ENCODE peak calls at places on chromosomes 13 and 19, in five cellular contexts. Z is stimulated activated CD4-positive, alpha-beta T cell treated with anti-CD3 and anti-CD28 coated beads, Interleukin-1b, Interleukin-23, amount 100 ng/mL, for 1 hour; X is activated T-cell treated with anti-CD3 and anti-CD28 coated beads for 1 hour; W is AG08396; Y is MG63. D is an unnamed sample.

GRCh38 chr19:46602392-46603194 is 1.5 kb downstream of the CALM3 start:
- DNase-seq in Z (no peak), X (no peak), W (peak), Y (no peak), D (no peak)

GRCh38 chr13:34464011-34464410 is 478.1 kb upstream of the NBEA start:
- DNase-seq in Z (no peak), X (no peak), W (no peak), Y (no peak), D (no peak)

GRCh38 chr19:18044825-18045304 is 36.9 kb downstream of the ARRDC2 start:
- DNase-seq in Z (peak), X (peak), W (peak), Y (peak), D (peak)

GRCh38 chr13:37427843-37428494 is 170.6 kb downstream of the POSTN start:
- DNase-seq in Z (no peak), X (no peak), W (no peak), Y (no peak), D (no peak)

GRCh38 chr13:37148501-37148900 is 43.0 kb upstream of the CSNK1A1L start:
- DNase-seq in Z (no peak), X (no peak), W (no peak), Y (no peak), D (no peak)

GRCh38 chr13:98576963-98577822 is at the start of gene STK24:
- DNase-seq in Z (peak), X (peak), W (peak), Y (peak), D (peak)

GRCh38 chr19:9329999-9330398 is 6.0 kb downstream of the ZNF559 start:
- DNase-seq in Z (no peak), X (no peak), W (no peak), Y (no peak), D (no peak)

GRCh38 chr19:711224-711623 is 2.5 kb downstream of the PALM start:
- DNase-seq in Z (no peak), X (no peak), W (no peak), Y (no peak), D (no peak)

GRCh38 chr13:25872871-25873607 is 178.8 kb downstream of the SHISA2 start:
- DNase-seq in Z (no peak), X (no peak), W (no peak), Y (no peak), D (no peak)

GRCh38 chr19:16441661-16442071 is 30.1 kb downstream of the EPS15L1 start:
- DNase-seq in Z (no peak), X (no peak), W (no peak), Y (peak), D (no peak)

GRCh38 chr13:110965038-110965754 is 50.3 kb upstream of the ANKRD10 start:
- DNase-seq in Z (no peak), X (no peak), W (no peak), Y (peak), D (no peak)

GRCh38 chr19:39543477-39543857 is 3.5 kb upstream of the EID2 start:
- DNase-seq in Z (no peak), X (no peak), W (no peak), Y (no peak), D (no peak)

GRCh38 chr19:3459322-3459881 is 20.9 kb downstream of the SMIM24 start:
- DNase-seq in Z (no peak), X (no peak), W (peak), Y (peak), D (peak)

GRCh38 chr19:50926144-50926543 is 14.9 kb upstream of the KLK4 start:
- DNase-seq in Z (no peak), X (no peak), W (no peak), Y (no peak), D (no peak)

GRCh38 chr13:81639984-81640582 is 1299.2 kb upstream of the SPRY2 start:
- DNase-seq in Z (no peak), X (no peak), W (no peak), Y (no peak), D (no peak)

GRCh38 chr13:24670927-24671326 is 9.3 kb upstream of the ATP12A start:
- DNase-seq in Z (no peak), X (no peak), W (no peak), Y (peak), D (no peak)

GRCh38 chr19:46180701-46181385 is 32.8 kb downstream of the IGFL2 start:
- DNase-seq in Z (no peak), X (no peak), W (no peak), Y (peak), D (no peak)

GRCh38 chr19:10927691-10928562 is 512 bp downstream of the YIPF2 start:
- DNase-seq in Z (no peak), X (no peak), W (peak), Y (no peak), D (no peak)

GRCh38 chr13:111411186-111411858 is 90.9 kb downstream of the TEX29 start:
- DNase-seq in Z (no peak), X (no peak), W (no peak), Y (no peak), D (no peak)

GRCh38 chr13:23743717-23744116 is 145.5 kb downstream of the MIPEP start:
- DNase-seq in Z (no peak), X (no peak), W (no peak), Y (no peak), D (no peak)

GRCh38 chr13:26971990-26972888 is 199.4 kb downstream of the USP12 start:
- DNase-seq in Z (no peak), X (no peak), W (no peak), Y (no peak), D (no peak)

GRCh38 chr19:48614436-48615144 is at the start of gene FAM83E:
- DNase-seq in Z (no peak), X (no peak), W (no peak), Y (no peak), D (no peak)

GRCh38 chr19:2549701-2550191 is 73.8 kb downstream of the GADD45B start:
- DNase-seq in Z (no peak), X (no peak), W (peak), Y (peak), D (peak)

GRCh38 chr19:50777830-50778303 is 7.6 kb downstream of the GPR32 start:
- DNase-seq in Z (no peak), X (no peak), W (no peak), Y (no peak), D (no peak)

GRCh38 chr13:39587939-39588338 is 15.1 kb downstream of the LHFPL6 start:
- DNase-seq in Z (no peak), X (no peak), W (no peak), Y (no peak), D (no peak)

GRCh38 chr13:27631156-27631555 is 9.5 kb downstream of the POLR1D start:
- DNase-seq in Z (no peak), X (no peak), W (no peak), Y (no peak), D (no peak)

GRCh38 chr13:50651916-50652315 is 191.6 kb downstream of the DLEU7 start:
- DNase-seq in Z (no peak), X (no peak), W (no peak), Y (no peak), D (no peak)

GRCh38 chr19:39780894-39781293 is 2.2 kb downstream of the LEUTX start:
- DNase-seq in Z (no peak), X (no peak), W (no peak), Y (no peak), D (no peak)

GRCh38 chr19:38496603-38497487 is 63.4 kb downstream of the RYR1 start:
- DNase-seq in Z (no peak), X (no peak), W (no peak), Y (peak), D (no peak)

GRCh38 chr13:96822900-96823299 is 171.4 kb downstream of the OXGR1 start:
- DNase-seq in Z (no peak), X (no peak), W (peak), Y (peak), D (no peak)